ENCODE peak calls at places on chromosomes 13 and 19, in four cellular contexts. J is adrenal gland, S is breast epithelium, U is Peyer's patch. A is an unnamed sample. For H3K4me1, the result is how much of the 10 kb centered on the place peaks cover.

GRCh38 chr13:37701972-37702371 is 103.4 kb upstream of the POSTN start:
- DNase-seq in S (no peak), J (peak), U (no peak), A (no peak)

GRCh38 chr13:78572459-78572858 is 30.9 kb downstream of the POU4F1 start:
- DNase-seq in S (no peak), U (no peak), J (no peak), A (no peak)

GRCh38 chr13:49419292-49419691 is 24.6 kb downstream of the CAB39L start:
- DNase-seq in S (no peak), U (no peak), J (peak), A (no peak)

GRCh38 chr19:49425922-49426592 is 869 bp downstream of the GFY start:
- DNase-seq in S (no peak), J (no peak), U (no peak), A (no peak)

GRCh38 chr19:47489072-47489914 is 5.3 kb upstream of the KPTN start:
- DNase-seq in J (no peak), S (no peak), U (no peak), A (no peak)

GRCh38 chr13:44397766-44398223 is 24.2 kb downstream of the SERP2 start:
- DNase-seq in U (no peak), J (no peak), S (no peak), A (no peak)

GRCh38 chr19:55352040-55352439 is 2.5 kb downstream of the COX6B2 start:
- DNase-seq in S (no peak), U (no peak), J (no peak), A (no peak)

GRCh38 chr19:37932985-37933953 is 26.3 kb downstream of the SIPA1L3 start:
- DNase-seq in U (peak), S (no peak), J (no peak), A (no peak)

GRCh38 chr13:51364404-51365008 is 25.0 kb downstream of the SERPINE3 start:
- DNase-seq in S (no peak), U (no peak), J (no peak), A (no peak)

GRCh38 chr13:71378992-71379905 is 487.8 kb downstream of the DACH1 start:
- DNase-seq in S (no peak), U (no peak), J (no peak), A (no peak)

GRCh38 chr13:49410006-49410405 is 33.9 kb downstream of the CAB39L start:
- DNase-seq in U (no peak), J (no peak), S (no peak), A (no peak)

GRCh38 chr19:34733266-34733825 is 697 bp upstream of the ZNF181 start:
- DNase-seq in J (peak), S (no peak), U (no peak), A (no peak)

GRCh38 chr13:23811366-23812027 is 77.7 kb downstream of the MIPEP start:
- DNase-seq in U (no peak), J (no peak), S (no peak), A (no peak)

GRCh38 chr19:36213793-36214387 is 575 bp downstream of the ZNF565 start:
- DNase-seq in J (no peak), S (no peak), U (no peak), A (no peak)

GRCh38 chr19:27962260-27962659 is 1250.7 kb downstream of the UQCRFS1 start:
- DNase-seq in S (no peak), J (no peak), U (no peak), A (no peak)

GRCh38 chr13:73429691-73430090 is 370.9 kb downstream of the KLF5 start:
- DNase-seq in S (no peak), U (no peak), J (no peak), A (no peak)

GRCh38 chr13:40530961-40531360 is 135.5 kb downstream of the FOXO1 start:
- DNase-seq in S (no peak), U (no peak), J (no peak), A (no peak)

GRCh38 chr19:4984106-4984380 is 15.1 kb downstream of the KDM4B start:
- DNase-seq in J (no peak), U (no peak), S (no peak), A (no peak)

GRCh38 chr19:54312436-54313362 is at the start of gene LILRA5:
- DNase-seq in U (no peak), J (peak), S (no peak), A (no peak)

GRCh38 chr13:40391788-40392187 is 274.7 kb downstream of the FOXO1 start:
- DNase-seq in U (no peak), J (no peak), S (no peak), A (no peak)

GRCh38 chr13:57424379-57424778 is 207.2 kb upstream of the PCDH17 start:
- DNase-seq in S (no peak), U (no peak), J (no peak), A (no peak)

GRCh38 chr19:45476349-45476717 is 8.5 kb downstream of the FOSB start:
- DNase-seq in U (no peak), S (no peak), J (no peak), A (no peak)

GRCh38 chr13:28805193-28805819 is 14.8 kb upstream of the MTUS2 start:
- DNase-seq in S (no peak), J (no peak), U (no peak), A (no peak)

GRCh38 chr13:84683448-84683847 is 801.2 kb upstream of the SLITRK1 start:
- DNase-seq in U (no peak), S (no peak), J (no peak), A (no peak)

GRCh38 chr19:38399537-38399936 is 3.4 kb upstream of the FAM98C start:
- DNase-seq in S (no peak), U (no peak), J (no peak), A (no peak)

GRCh38 chr19:49017666-49018351 is 918 bp upstream of the LHB start:
- DNase-seq in J (peak), S (no peak), U (peak), A (no peak)

GRCh38 chr13:110340812-110341444 is 33.8 kb downstream of the COL4A2 start:
- DNase-seq in J (peak), S (peak), U (peak), A (no peak)

GRCh38 chr13:108435393-108436149 is 166.1 kb downstream of the TNFSF13B start:
- DNase-seq in J (no peak), U (no peak), S (no peak), A (no peak)

GRCh38 chr13:93769126-93769525 is 542.5 kb downstream of the GPC6 start:
- DNase-seq in J (no peak), S (no peak), U (no peak), A (no peak)

GRCh38 chr19:29232315-29232852 is 19.4 kb upstream of the UQCRFS1 start:
- DNase-seq in U (no peak), S (no peak), J (peak), A (no peak)

GRCh38 chr13:92173254-92173653 is 774.8 kb downstream of the GPC5 start:
- DNase-seq in S (no peak), J (no peak), U (no peak), A (no peak)

GRCh38 chr13:48769107-48769704 is 115.5 kb downstream of the CYSLTR2 start:
- DNase-seq in S (peak), U (peak), J (peak), A (peak)

GRCh38 chr13:23866420-23867026 is 22.7 kb downstream of the MIPEP start:
- DNase-seq in J (no peak), S (no peak), U (no peak), A (no peak)

GRCh38 chr13:97967948-97968347 is 14.5 kb downstream of the IPO5 start:
- DNase-seq in U (no peak), S (no peak), J (no peak), A (no peak)

GRCh38 chr19:38730731-38731589 is 13.3 kb downstream of the CAPN12 start:
- DNase-seq in S (peak), J (peak), U (peak), A (no peak)

GRCh38 chr13:111517641-111518010 is 197.2 kb downstream of the TEX29 start:
- DNase-seq in J (no peak), U (no peak), S (no peak), A (no peak)

GRCh38 chr19:19185853-19186728 is 5.9 kb downstream of the BORCS8 start:
- DNase-seq in S (no peak), J (peak), U (peak), A (no peak)

GRCh38 chr19:55080915-55081772 is 5.5 kb downstream of the EPS8L1 start:
- DNase-seq in U (peak), S (peak), J (peak), A (no peak)

DNA sequence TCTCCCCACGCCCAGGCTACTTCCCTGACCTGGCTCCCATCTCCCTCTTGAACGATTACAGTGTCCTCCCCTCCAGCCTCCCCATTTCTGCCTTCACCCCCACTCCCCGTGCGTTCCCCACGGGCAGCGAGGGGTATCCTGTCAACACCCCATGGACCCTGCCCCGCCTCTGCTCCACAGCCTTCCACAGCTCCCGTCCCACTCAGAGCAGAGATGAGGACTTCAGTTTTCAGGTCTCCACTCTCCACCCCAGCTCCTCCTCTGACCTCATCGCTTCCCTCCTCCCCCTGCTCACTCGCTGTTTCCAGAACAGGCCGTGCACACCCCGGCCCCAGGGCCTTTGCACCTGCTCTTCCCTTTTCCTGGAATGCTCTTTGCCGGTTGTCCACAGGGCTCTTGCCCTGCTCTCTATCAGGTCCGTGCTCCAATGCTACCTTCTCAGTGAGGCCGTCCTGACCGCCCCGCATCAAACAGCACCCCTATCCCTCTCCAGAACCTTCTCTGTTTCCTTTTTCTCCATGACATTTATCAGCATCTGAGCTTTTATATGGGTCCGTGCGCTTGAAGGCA is 15.0 kb downstream of the LRRC4B start:
- DNase-seq in J (no peak), U (no peak), S (no peak), A (no peak)
- TF ChIP-seq CTCF in J (no peak), U (no peak), S (no peak), A (no peak)

GRCh38 chr13:113145911-113146598 is 12.4 kb upstream of the PROZ start:
- DNase-seq in S (no peak), U (no peak), J (no peak), A (peak)
- TF ChIP-seq POLR2A in S (no peak), U (no peak), J (no peak), A (no peak)

DNA sequence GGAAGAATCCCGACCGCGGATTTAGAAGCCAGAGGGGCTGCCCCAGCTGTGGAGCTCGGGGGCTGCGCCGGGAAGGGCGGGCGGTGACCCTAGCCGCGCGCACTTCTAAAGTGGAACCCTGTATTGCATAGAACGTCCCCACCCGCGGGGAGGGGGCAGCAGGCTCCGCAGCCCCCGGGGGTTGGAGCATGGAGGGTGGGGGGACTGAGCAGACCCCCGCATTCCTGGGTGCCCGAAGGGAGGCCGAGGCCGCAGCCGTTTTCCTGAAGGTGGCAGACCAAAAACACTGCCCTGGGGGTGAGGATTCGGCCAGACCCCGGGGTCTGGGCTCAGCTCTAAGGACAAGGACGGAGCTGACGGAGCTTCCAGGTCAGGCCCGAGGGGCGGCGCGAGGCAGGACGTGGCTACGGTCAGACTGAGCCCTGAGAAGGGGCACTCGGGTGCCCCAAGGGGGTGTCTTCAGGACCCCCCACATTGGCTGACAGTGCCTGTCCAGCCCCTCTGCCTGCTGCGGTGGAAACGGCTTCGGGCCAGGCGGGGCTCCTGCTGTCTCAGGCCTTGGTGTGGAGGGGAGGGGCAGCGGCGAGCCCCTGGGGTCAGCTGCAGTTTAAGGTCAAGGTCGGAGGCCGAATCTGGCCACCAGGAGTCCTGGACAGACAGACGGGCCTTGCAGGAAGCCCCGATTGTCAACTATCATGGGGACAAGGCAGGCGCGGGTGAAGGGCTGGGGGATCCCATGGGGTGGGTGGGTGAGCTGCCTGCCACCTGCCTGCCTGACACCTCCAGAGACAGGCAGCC is 12.6 kb downstream of the MKNK2 start:
- DNase-seq in U (no peak), J (no peak), S (no peak), A (no peak)
- H3K4me1 ChIP-seq in U (under half), J (half or more), S (under half), A (under half)

DNA sequence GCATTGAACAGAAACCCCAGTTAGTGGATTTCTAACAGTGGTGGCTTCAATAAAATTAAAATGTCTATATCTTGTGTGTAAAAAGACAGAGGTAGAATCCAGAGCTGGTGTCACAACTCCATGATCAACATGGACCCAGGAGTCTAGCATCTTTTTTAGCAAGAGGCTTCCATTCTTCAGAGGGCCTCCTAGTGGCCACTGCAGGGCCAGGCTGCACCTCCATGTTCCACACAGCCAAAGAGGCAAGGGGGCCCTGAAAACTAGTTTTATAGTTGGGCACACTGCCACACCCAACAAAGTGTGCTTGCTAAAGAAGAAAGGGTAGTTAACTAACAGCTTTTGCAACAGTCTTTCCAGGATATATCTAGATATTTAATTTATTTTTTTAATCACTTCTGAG is 12.9 kb downstream of the N4BP2L1 start:
- DNase-seq in J (no peak), U (no peak), S (no peak), A (no peak)
- TF ChIP-seq CTCF in J (peak), U (peak), S (no peak), A (no peak)

GRCh38 chr19:17075035-17075859 is at the start of the genes HAUS8 and MYO9B:
- DNase-seq in U (peak), J (peak), S (peak), A (peak)

GRCh38 chr19:17078038-17078919 is 2.7 kb downstream of the MYO9B start:
- DNase-seq in J (no peak), S (no peak), U (no peak), A (no peak)

GRCh38 chr19:17075860-17076538 is 422 bp downstream of the MYO9B start:
- DNase-seq in S (peak), U (peak), J (peak), A (no peak)

GRCh38 chr19:17077447-17078028 is 2.0 kb downstream of the MYO9B start:
- DNase-seq in J (no peak), U (no peak), S (no peak), A (no peak)

DNA sequence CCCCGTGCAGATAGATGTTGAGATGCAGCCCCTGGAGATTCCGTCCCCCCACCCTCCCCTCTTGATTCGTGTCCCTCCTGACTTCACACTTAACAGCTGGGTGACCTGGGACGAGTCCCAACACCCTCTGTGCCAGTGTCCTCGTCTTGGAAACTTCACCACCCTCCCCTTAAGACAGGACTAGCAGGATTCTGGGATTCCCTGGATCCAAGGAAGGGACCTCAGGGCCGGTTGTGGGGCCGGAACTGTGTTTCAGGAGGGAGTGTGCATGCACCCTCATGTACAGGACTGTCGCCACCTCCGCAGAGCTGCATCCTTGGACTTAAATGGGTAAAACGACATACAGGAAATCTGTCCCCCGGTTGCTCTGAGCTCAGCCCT is 952 bp downstream of the MYO9B start:
- DNase-seq in J (no peak), S (no peak), U (peak), A (no peak)
- TF ChIP-seq POLR2A in J (no peak), S (no peak), U (no peak), A (no peak)

GRCh38 chr19:12224676-12225075 is 61.8 kb downstream of the ZNF136 start:
- DNase-seq in J (no peak), S (no peak), U (no peak), A (no peak)
- H3K4me1 ChIP-seq in J (under half), S (under half), U (under half), A (under half)

DNA sequence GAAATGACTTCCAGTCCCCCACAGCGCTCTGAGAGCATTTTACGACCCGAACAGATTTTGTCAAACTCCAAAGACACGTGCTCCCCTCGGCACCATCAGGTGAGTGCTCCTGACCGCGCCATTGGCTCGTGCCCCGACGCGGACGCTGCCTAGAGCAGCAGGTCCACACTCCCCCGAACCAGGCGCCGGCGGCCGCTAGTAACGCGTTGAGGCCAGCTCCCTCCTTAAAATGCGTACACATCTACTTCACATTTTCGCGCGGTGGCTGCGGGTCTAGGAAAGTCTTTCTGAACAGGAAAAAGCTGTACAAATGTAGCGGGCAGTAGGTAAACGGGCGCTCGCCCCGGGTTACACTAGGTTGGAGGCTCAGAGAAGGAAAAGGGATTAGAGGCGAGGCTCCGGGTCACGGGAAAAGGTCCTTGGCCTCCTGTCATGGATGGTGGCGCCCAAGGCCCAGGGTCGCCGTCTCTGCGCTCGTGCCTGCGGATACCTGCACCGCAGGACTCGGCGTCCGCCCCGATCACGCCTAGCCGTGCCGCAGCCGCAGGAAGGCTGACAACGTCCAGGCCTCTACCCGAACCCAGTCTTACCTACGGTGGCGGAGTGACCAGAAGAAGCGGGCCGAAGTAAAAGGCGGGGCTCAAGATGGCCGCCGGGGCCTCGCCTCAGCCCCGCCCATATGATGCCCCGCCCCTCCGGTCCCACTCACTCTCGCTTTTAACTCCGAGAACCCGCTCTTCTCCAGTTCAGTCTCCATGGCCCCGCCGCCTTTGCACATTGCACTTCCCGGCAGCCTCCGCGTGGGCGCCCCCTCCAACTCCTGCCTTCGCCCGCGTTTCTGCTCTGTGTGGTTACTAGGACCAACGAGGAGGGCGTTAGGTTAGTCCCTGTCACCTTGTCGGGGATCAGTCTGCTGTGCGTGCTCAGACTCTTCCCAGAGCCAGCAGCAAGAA is at the start of gene ESD:
- DNase-seq in S (peak), J (peak), U (peak), A (peak)
- TF ChIP-seq CTCF in S (no peak), J (no peak), U (no peak), A (no peak)

GRCh38 chr19:10651821-10652220 is 2.3 kb upstream of the ILF3 start:
- DNase-seq in S (no peak), J (no peak), U (no peak), A (no peak)
- TF ChIP-seq POLR2A in S (no peak), J (no peak), U (no peak), A (no peak)

DNA sequence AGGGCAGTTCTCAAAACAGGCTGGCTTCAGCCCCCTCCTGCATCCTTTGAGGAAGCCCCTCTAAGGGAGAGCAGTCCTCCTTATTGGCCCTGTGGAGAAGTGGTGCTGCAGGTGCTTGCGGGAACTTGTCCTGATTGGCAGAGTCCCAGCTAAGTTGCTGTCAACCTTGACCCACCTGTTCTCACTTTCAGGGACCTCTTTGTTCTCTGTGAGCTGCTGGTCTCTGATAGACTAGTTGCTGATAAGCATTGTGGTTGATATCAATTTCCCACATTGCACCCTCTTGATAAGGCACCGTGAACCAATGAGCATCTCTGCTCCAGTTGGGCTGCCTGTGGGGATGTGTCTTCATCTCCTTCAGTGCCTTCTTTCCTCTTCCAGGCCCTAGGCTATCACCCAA is 13.6 kb upstream of the OLFM4 start:
- DNase-seq in J (no peak), U (peak), S (no peak), A (no peak)
- H3K4me1 ChIP-seq in J (under half), U (under half), S (under half), A (under half)

A was measured in vagina.